ENCODE peak calls at places on chromosomes 3 and 15, in five cellular contexts. R is A549; V is fibroblast of lung; A is CD8-positive, alpha-beta T cell; D is transverse colon. N is an unnamed sample.

GRCh38 chr3:4895848-4896247 is 83.4 kb upstream of the BHLHE40 start:
- DNase-seq in R (no peak), V (peak), A (no peak), D (no peak), N (no peak)

GRCh38 chr3:197270558-197271317 is 27.7 kb downstream of the DLG1 start:
- DNase-seq in R (no peak), V (no peak), A (no peak), D (no peak), N (no peak)

GRCh38 chr3:193095366-193095765 is 145.7 kb upstream of the PLAAT1 start:
- DNase-seq in R (no peak), V (no peak), A (no peak), D (no peak), N (no peak)

GRCh38 chr3:118991775-118992174 is 42.9 kb downstream of the IGSF11 start:
- DNase-seq in R (no peak), V (no peak), A (no peak), D (no peak), N (no peak)

GRCh38 chr3:458614-459375 is 262.2 kb downstream of the CHL1 start:
- DNase-seq in R (no peak), V (no peak), A (no peak), D (no peak), N (no peak)

GRCh38 chr3:119937229-119937628 is 155.3 kb downstream of the NR1I2 start:
- DNase-seq in R (no peak), V (no peak), A (peak), D (no peak), N (no peak)

GRCh38 chr3:184786271-184787010 is 25.5 kb upstream of the VPS8 start:
- DNase-seq in R (no peak), V (peak), A (no peak), D (peak), N (no peak)

GRCh38 chr15:40229956-40230355 is 8.9 kb upstream of the PAK6 start:
- DNase-seq in R (no peak), V (no peak), A (no peak), D (no peak), N (no peak)

GRCh38 chr15:62059818-62060115 is 480 bp downstream of the VPS13C start:
- DNase-seq in R (peak), V (peak), A (peak), D (peak), N (no peak)

GRCh38 chr15:81229596-81229995 is 32.9 kb downstream of the IL16 start:
- DNase-seq in R (no peak), V (peak), A (no peak), D (no peak), N (no peak)

GRCh38 chr3:21599890-21600289 is 151.1 kb downstream of the ZNF385D start:
- DNase-seq in R (no peak), V (no peak), A (no peak), D (no peak), N (no peak)

GRCh38 chr15:29364429-29365078 is 94.9 kb upstream of the NSMCE3 start:
- DNase-seq in R (peak), V (peak), A (no peak), D (no peak), N (no peak)

GRCh38 chr3:11717768-11718581 is 74.3 kb upstream of the VGLL4 start:
- DNase-seq in R (peak), V (peak), A (no peak), D (no peak), N (no peak)

GRCh38 chr15:35481992-35482391 is 64.0 kb downstream of the DPH6 start:
- DNase-seq in R (peak), V (peak), A (no peak), D (no peak), N (no peak)

GRCh38 chr15:69096197-69096596 is 64.2 kb upstream of the GLCE start:
- DNase-seq in R (no peak), V (no peak), A (no peak), D (no peak), N (no peak)

GRCh38 chr15:99082798-99083197 is 22.1 kb upstream of the SYNM start:
- DNase-seq in R (no peak), V (no peak), A (no peak), D (no peak), N (no peak)

GRCh38 chr3:46097691-46098241 is 70.5 kb upstream of the XCR1 start:
- DNase-seq in R (no peak), V (peak), A (no peak), D (no peak), N (no peak)

GRCh38 chr15:52255008-52255407 is 40.6 kb downstream of the MYO5C start:
- DNase-seq in R (no peak), V (peak), A (no peak), D (no peak), N (no peak)

GRCh38 chr15:33150516-33150915 is 44.0 kb downstream of the FMN1 start:
- DNase-seq in R (no peak), V (no peak), A (no peak), D (no peak), N (no peak)

GRCh38 chr3:46926871-46927717 is 49.5 kb downstream of the CCDC12 start:
- DNase-seq in R (no peak), V (no peak), A (peak), D (peak), N (no peak)

GRCh38 chr15:65115542-65115941 is 542 bp upstream of the UBAP1L start:
- DNase-seq in R (no peak), V (no peak), A (no peak), D (no peak), N (no peak)

GRCh38 chr3:168977696-168978374 is 685.7 kb downstream of the MECOM start:
- DNase-seq in R (no peak), V (peak), A (no peak), D (no peak), N (no peak)

GRCh38 chr15:42672444-42672843 is 64.5 kb downstream of the CDAN1 start:
- DNase-seq in R (no peak), V (no peak), A (no peak), D (no peak), N (peak)

GRCh38 chr15:85440451-85440850 is 60.0 kb downstream of the AKAP13 start:
- DNase-seq in R (no peak), V (no peak), A (no peak), D (no peak), N (no peak)

GRCh38 chr15:85445361-85445760 is 65.0 kb downstream of the AKAP13 start:
- DNase-seq in R (no peak), V (no peak), A (no peak), D (no peak), N (no peak)

GRCh38 chr15:85443593-85444328 is 63.4 kb downstream of the AKAP13 start:
- DNase-seq in R (peak), V (peak), A (no peak), D (no peak), N (no peak)

GRCh38 chr15:85443046-85443445 is 62.6 kb downstream of the AKAP13 start:
- DNase-seq in R (no peak), V (no peak), A (no peak), D (no peak), N (no peak)

DNA sequence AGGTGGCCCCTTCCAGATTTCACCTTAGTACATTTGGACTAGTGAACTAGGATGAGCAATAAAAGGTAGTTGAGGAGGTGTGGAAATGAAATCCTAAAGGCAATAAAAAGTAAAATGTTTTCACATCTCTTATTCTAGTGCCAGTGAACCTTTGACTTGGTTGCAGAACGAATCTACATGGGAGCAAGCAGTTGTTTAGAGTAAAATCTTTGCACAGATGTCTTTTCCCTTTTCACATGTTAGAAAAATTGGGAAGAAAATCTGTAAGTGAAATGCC is 63.9 kb downstream of the AKAP13 start:
- DNase-seq in R (no peak), V (no peak), A (no peak), D (no peak), N (no peak)
- H3K27ac ChIP-seq in R (no peak), V (no peak), A (no peak), D (peak), N (peak)

GRCh38 chr3:50428007-50428633 is 68.8 kb upstream of the TMEM115 start:
- DNase-seq in R (peak), V (no peak), A (peak), D (no peak), N (no peak)
- TF ChIP-seq CTCF in R (no peak), V (no peak), A (no peak), D (no peak), N (no peak)

GRCh38 chr3:128112406-128112968 is 11.1 kb downstream of the RUVBL1 start:
- DNase-seq in R (peak), V (peak), A (peak), D (no peak), N (no peak)
- H3K27ac ChIP-seq in R (no peak), V (peak), A (peak), D (no peak), N (peak)

GRCh38 chr3:34009480-34009844 is 211.0 kb downstream of the PDCD6IP start:
- DNase-seq in R (peak), V (no peak), A (no peak), D (no peak), N (peak)

GRCh38 chr3:34008836-34009479 is 210.5 kb downstream of the PDCD6IP start:
- DNase-seq in R (no peak), V (no peak), A (no peak), D (no peak), N (no peak)

GRCh38 chr3:34013818-34014576 is 215.6 kb downstream of the PDCD6IP start:
- DNase-seq in R (peak), V (no peak), A (no peak), D (no peak), N (no peak)

GRCh38 chr3:34012102-34012461 is 213.7 kb downstream of the PDCD6IP start:
- DNase-seq in R (peak), V (peak), A (no peak), D (no peak), N (no peak)

GRCh38 chr3:34011171-34012101 is 213.0 kb downstream of the PDCD6IP start:
- DNase-seq in R (peak), V (peak), A (no peak), D (no peak), N (no peak)
- TF ChIP-seq CTCF in R (peak), V (no peak), A (no peak), D (no peak), N (no peak)

GRCh38 chr3:195849322-195850074 is 37.8 kb upstream of the MUC4 start:
- DNase-seq in R (peak), V (no peak), A (no peak), D (no peak), N (no peak)

GRCh38 chr3:195844671-195845218 is 33.0 kb upstream of the MUC4 start:
- DNase-seq in R (no peak), V (no peak), A (no peak), D (no peak), N (no peak)

GRCh38 chr3:195850857-195851531 is 39.3 kb upstream of the MUC4 start:
- DNase-seq in R (peak), V (peak), A (peak), D (peak), N (peak)

GRCh38 chr3:195845483-195845882 is 33.8 kb upstream of the MUC4 start:
- DNase-seq in R (no peak), V (no peak), A (no peak), D (no peak), N (no peak)

GRCh38 chr3:195847061-195847950 is 35.6 kb upstream of the MUC4 start:
- DNase-seq in R (peak), V (peak), A (no peak), D (peak), N (no peak)
- H3K27ac ChIP-seq in R (peak), V (no peak), A (no peak), D (no peak), N (no peak)

GRCh38 chr3:134453631-134454030 is 32.2 kb downstream of the ANAPC13 start:
- DNase-seq in R (peak), V (no peak), A (no peak), D (no peak), N (peak)
- TF ChIP-seq CTCF in R (no peak), V (no peak), A (no peak), D (no peak), N (no peak)

DNA sequence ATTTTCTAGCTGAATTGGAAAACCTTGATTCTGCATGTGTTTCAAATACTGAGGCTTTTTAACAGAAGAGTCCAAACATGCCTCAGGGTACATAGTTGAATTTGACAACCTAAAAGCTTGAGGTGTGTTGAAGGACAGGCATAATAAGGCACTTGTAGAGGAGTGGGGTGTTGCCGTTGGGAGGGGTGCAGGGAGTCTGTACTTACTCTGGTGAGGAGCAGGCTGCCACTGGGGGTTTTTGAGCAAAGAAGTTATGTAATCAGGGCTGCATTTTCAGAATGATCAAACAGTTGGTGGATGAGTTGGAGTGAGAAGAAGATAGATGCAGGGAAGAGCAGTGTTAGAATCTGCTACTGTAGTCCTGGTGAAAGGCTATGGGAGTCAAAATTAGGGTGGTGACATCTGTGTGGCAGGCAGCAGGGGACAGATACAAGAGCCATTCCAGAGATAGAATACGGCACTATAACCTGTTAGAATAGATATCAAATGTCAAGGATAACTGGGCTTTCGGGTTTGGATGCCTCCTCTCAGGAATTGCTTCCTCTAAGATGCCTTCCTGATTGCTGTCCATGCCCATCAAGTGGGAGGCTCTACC is 161.6 kb downstream of the GHSR start:
- DNase-seq in R (no peak), V (no peak), A (no peak), D (no peak), N (no peak)
- H3K27ac ChIP-seq in R (no peak), V (no peak), A (no peak), D (no peak), N (no peak)

N was measured in esophagus muscularis mucosa.